ENCODE peak calls at places on chromosome 11, in seven cellular contexts. T is NCI-H2081; I is CD4-positive, alpha-beta memory T cell; K is NCI-H510A treated with DMSO at 0.1 percent for 48 hours; G is HAP-1; W is D341Med; B is AG09319. Z is an unnamed sample.

GRCh38 chr11:9962722-9963121 is 298.8 kb downstream of the SWAP70 start:
- DNase-seq in T (no peak), I (no peak), K (no peak), G (no peak), W (no peak), B (no peak), Z (no peak)

GRCh38 chr11:121722431-121723256 is 269.9 kb upstream of the SORL1-AS1 start:
- DNase-seq in T (peak), I (no peak), K (no peak), G (no peak), W (no peak), B (peak), Z (peak)

GRCh38 chr11:31940396-31941037 is 129.4 kb upstream of the PAX6 start:
- DNase-seq in T (no peak), I (no peak), K (no peak), G (no peak), W (no peak), B (no peak), Z (no peak)

GRCh38 chr11:1559103-1559951 is 12.7 kb downstream of the DUSP8 start:
- DNase-seq in T (no peak), I (no peak), K (peak), G (no peak), W (no peak), B (peak), Z (peak)

GRCh38 chr11:842370-843002 is at the start of the genes POLR2L and TSPAN4:
- DNase-seq in T (peak), I (peak), K (peak), G (peak), W (peak), B (peak), Z (peak)

GRCh38 chr11:83724704-83725114 is 438.5 kb upstream of the CCDC90B start:
- DNase-seq in T (no peak), I (no peak), K (peak), G (no peak), W (peak), B (no peak), Z (no peak)

GRCh38 chr11:130166457-130166784 is 6.8 kb downstream of the ST14 start:
- DNase-seq in T (no peak), I (no peak), K (no peak), G (no peak), W (no peak), B (peak), Z (no peak)

GRCh38 chr11:47923667-47924066 is 56.7 kb upstream of the PTPRJ start:
- DNase-seq in T (no peak), I (no peak), K (no peak), G (no peak), W (no peak), B (no peak), Z (no peak)

GRCh38 chr11:45869551-45869950 is 15.9 kb upstream of the MAPK8IP1 start:
- DNase-seq in T (no peak), I (no peak), K (no peak), G (no peak), W (no peak), B (no peak), Z (no peak)

GRCh38 chr11:110730773-110731172 is 18.5 kb upstream of the ARHGAP20 start:
- DNase-seq in T (no peak), I (no peak), K (no peak), G (no peak), W (no peak), B (no peak), Z (no peak)

Z was measured in NCI-H2107.